ENCODE peak calls at places on chromosome 18, in five cellular contexts. One of them, this sample, is unnamed.
A peak's percentile ranks its signal among the peaks of the same experiment; 100 is the strongest.

GRCh38 chr18:66603941-66604627 is at the start of gene CDH19:
- DNase-seq in HepG2: peak; percentile 0
- DNase-seq in K562: no peak
- DNase-seq in GM12891: no peak
- DNase-seq in H1: no peak
- DNase-seq in this sample: no peak

GRCh38 chr18:55228707-55229106 is 269.4 kb upstream of the CCDC68 start:
- DNase-seq in HepG2: no peak
- DNase-seq in K562: no peak
- DNase-seq in GM12891: no peak
- DNase-seq in H1: no peak
- DNase-seq in this sample: no peak

GRCh38 chr18:79518028-79518682 is 122.4 kb downstream of the NFATC1 start:
- DNase-seq in HepG2: no peak
- DNase-seq in K562: no peak
- DNase-seq in GM12891: no peak
- DNase-seq in H1: no peak
- DNase-seq in this sample: no peak

GRCh38 chr18:5413447-5413846 is 117.9 kb upstream of the ZBTB14 start:
- DNase-seq in HepG2: no peak
- DNase-seq in K562: no peak
- DNase-seq in GM12891: no peak
- DNase-seq in H1: no peak
- DNase-seq in this sample: no peak

GRCh38 chr18:27685807-27686412 is 491.0 kb downstream of the CDH2 start:
- DNase-seq in HepG2: peak; percentile 14
- DNase-seq in K562: peak; percentile 17
- DNase-seq in GM12891: no peak
- DNase-seq in H1: no peak
- DNase-seq in this sample: no peak

GRCh38 chr18:8052237-8052701 is 485.2 kb downstream of the PTPRM start:
- DNase-seq in HepG2: peak; percentile 3
- DNase-seq in K562: no peak
- DNase-seq in GM12891: no peak
- DNase-seq in H1: no peak
- DNase-seq in this sample: no peak

GRCh38 chr18:267688-268552 is at the start of gene THOC1:
- DNase-seq in HepG2: peak; percentile 82
- DNase-seq in K562: peak; percentile 96
- DNase-seq in GM12891: peak; percentile 91
- DNase-seq in H1: peak; percentile 97
- DNase-seq in this sample: peak; percentile 85

GRCh38 chr18:68817584-68817983 is 19.7 kb downstream of the CCDC102B start:
- DNase-seq in HepG2: no peak
- DNase-seq in K562: no peak
- DNase-seq in GM12891: no peak
- DNase-seq in H1: no peak
- DNase-seq in this sample: no peak

GRCh38 chr18:5729983-5730699 is 165.2 kb downstream of the TMEM200C start:
- DNase-seq in HepG2: no peak
- DNase-seq in K562: no peak
- DNase-seq in GM12891: no peak
- DNase-seq in H1: no peak
- DNase-seq in this sample: no peak

GRCh38 chr18:49856531-49856930 is 43.2 kb upstream of the ACAA2 start:
- DNase-seq in HepG2: no peak
- DNase-seq in K562: no peak
- DNase-seq in GM12891: no peak
- DNase-seq in H1: no peak
- DNase-seq in this sample: no peak

GRCh38 chr18:77110936-77111335 is 21.6 kb downstream of the MBP start:
- DNase-seq in HepG2: no peak
- DNase-seq in K562: no peak
- DNase-seq in GM12891: no peak
- DNase-seq in H1: peak; percentile 34
- DNase-seq in this sample: no peak

GRCh38 chr18:77114070-77114563 is 18.5 kb downstream of the MBP start:
- DNase-seq in HepG2: no peak
- DNase-seq in K562: no peak
- DNase-seq in GM12891: no peak
- DNase-seq in H1: no peak
- DNase-seq in this sample: no peak

GRCh38 chr18:77113361-77114069 is 19.1 kb downstream of the MBP start:
- DNase-seq in HepG2: no peak
- DNase-seq in K562: no peak
- DNase-seq in GM12891: no peak
- DNase-seq in H1: peak; percentile 35
- DNase-seq in this sample: no peak

GRCh38 chr18:77111449-77112160 is 21.0 kb downstream of the MBP start:
- DNase-seq in HepG2: no peak
- DNase-seq in K562: no peak
- DNase-seq in GM12891: no peak
- DNase-seq in H1: no peak
- DNase-seq in this sample: no peak

DNA sequence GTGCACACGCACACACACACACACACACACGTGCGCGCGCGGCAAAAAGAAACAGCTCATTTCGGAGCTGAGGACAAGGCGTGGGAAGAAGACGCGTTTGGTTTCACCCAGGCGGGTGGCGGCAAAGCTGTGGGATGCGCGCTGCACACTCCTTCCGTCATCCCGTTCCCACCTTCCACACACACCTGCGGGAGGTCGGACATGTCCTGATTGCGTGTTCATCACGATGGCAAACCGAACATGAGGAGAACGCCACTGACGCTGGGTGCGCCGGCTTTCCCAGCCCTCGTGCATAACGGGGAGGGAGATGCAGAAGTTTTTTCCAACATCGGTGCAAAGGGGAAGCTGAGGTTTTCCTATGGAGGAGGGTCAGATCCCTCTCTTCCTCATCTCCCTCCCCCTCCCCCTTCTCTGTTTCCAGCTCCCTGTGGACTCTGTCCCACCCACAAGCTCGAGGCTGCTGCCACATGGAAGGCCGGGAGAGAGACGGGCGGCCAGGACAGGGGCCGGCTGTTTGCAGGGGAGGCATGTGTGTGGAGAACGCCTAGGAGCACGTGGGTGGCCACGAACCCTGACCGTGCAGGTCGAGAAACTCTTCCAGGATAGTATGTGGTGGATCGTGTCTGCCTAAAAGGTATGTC is 20.3 kb downstream of the MBP start:
- DNase-seq in HepG2: no peak
- DNase-seq in K562: no peak
- DNase-seq in GM12891: no peak
- DNase-seq in H1: peak; percentile 44
- DNase-seq in this sample: no peak
- TF ChIP-seq TAF1 in HepG2: no peak
- TF ChIP-seq TAF1 in K562: no peak
- TF ChIP-seq TAF1 in GM12891: no peak
- TF ChIP-seq TAF1 in H1: no peak
- TF ChIP-seq TAF1 in this sample: no peak

GRCh38 chr18:48675330-48675761 is 136.5 kb downstream of the CTIF start:
- DNase-seq in HepG2: peak; percentile 58
- DNase-seq in K562: peak; percentile 79
- DNase-seq in GM12891: peak; percentile 85
- DNase-seq in H1: peak; percentile 97
- DNase-seq in this sample: peak; percentile 84

GRCh38 chr18:48678237-48679115 is 139.6 kb downstream of the CTIF start:
- DNase-seq in HepG2: no peak
- DNase-seq in K562: no peak
- DNase-seq in GM12891: no peak
- DNase-seq in H1: no peak
- DNase-seq in this sample: no peak

GRCh38 chr18:48675912-48676311 is 137.1 kb downstream of the CTIF start:
- DNase-seq in HepG2: no peak
- DNase-seq in K562: no peak
- DNase-seq in GM12891: no peak
- DNase-seq in H1: no peak
- DNase-seq in this sample: no peak

GRCh38 chr18:48676346-48676745 is 137.5 kb downstream of the CTIF start:
- DNase-seq in HepG2: no peak
- DNase-seq in K562: no peak
- DNase-seq in GM12891: no peak
- DNase-seq in H1: no peak
- DNase-seq in this sample: no peak

GRCh38 chr18:48676756-48677368 is 138.0 kb downstream of the CTIF start:
- DNase-seq in HepG2: peak; percentile 32
- DNase-seq in K562: peak; percentile 74
- DNase-seq in GM12891: peak; percentile 76
- DNase-seq in H1: peak; percentile 94
- DNase-seq in this sample: peak; percentile 72
- TF ChIP-seq TAF1 in HepG2: no peak
- TF ChIP-seq TAF1 in K562: no peak
- TF ChIP-seq TAF1 in GM12891: no peak
- TF ChIP-seq TAF1 in H1: no peak
- TF ChIP-seq TAF1 in this sample: no peak

GRCh38 chr18:46345181-46345465 is 240.9 kb downstream of the HAUS1 start:
- DNase-seq in HepG2: no peak
- DNase-seq in K562: no peak
- DNase-seq in GM12891: no peak
- DNase-seq in H1: no peak
- DNase-seq in this sample: no peak

GRCh38 chr18:46343456-46343855 is 239.3 kb downstream of the HAUS1 start:
- DNase-seq in HepG2: no peak
- DNase-seq in K562: no peak
- DNase-seq in GM12891: no peak
- DNase-seq in H1: no peak
- DNase-seq in this sample: no peak

GRCh38 chr18:46341989-46342525 is 237.9 kb downstream of the HAUS1 start:
- DNase-seq in HepG2: no peak
- DNase-seq in K562: no peak
- DNase-seq in GM12891: no peak
- DNase-seq in H1: no peak
- DNase-seq in this sample: no peak

GRCh38 chr18:46344416-46345180 is 240.4 kb downstream of the HAUS1 start:
- DNase-seq in HepG2: no peak
- DNase-seq in K562: no peak
- DNase-seq in GM12891: no peak
- DNase-seq in H1: no peak
- DNase-seq in this sample: no peak

GRCh38 chr18:46343940-46344372 is 239.8 kb downstream of the HAUS1 start:
- DNase-seq in HepG2: no peak
- DNase-seq in K562: peak; percentile 12
- DNase-seq in GM12891: peak; percentile 43
- DNase-seq in H1: peak; percentile 61
- DNase-seq in this sample: peak; percentile 51
- TF ChIP-seq TAF1 in HepG2: no peak
- TF ChIP-seq TAF1 in K562: no peak
- TF ChIP-seq TAF1 in GM12891: no peak
- TF ChIP-seq TAF1 in H1: no peak
- TF ChIP-seq TAF1 in this sample: no peak

GRCh38 chr18:11752116-11752911 is 63.2 kb downstream of the GNAL start:
- DNase-seq in HepG2: no peak
- DNase-seq in K562: peak; percentile 8
- DNase-seq in GM12891: no peak
- DNase-seq in H1: peak; percentile 68
- DNase-seq in this sample: no peak
- TF ChIP-seq TAF1 in HepG2: no peak
- TF ChIP-seq TAF1 in K562: no peak
- TF ChIP-seq TAF1 in GM12891: no peak
- TF ChIP-seq TAF1 in H1: no peak
- TF ChIP-seq TAF1 in this sample: no peak